ENCODE peak calls at places on chromosome 12, in nine cellular contexts. N is Calu3, I is COR-L47, Q is LoVo, P is frontal cortex, A is T-cell, R is stromal cell of bone marrow, T is NCI-H2081, L is left lung. S is an unnamed sample.

GRCh38 chr12:6426882-6427671 is 17.7 kb upstream of the CD27 start:
- DNase-seq in N (no peak), T (no peak), R (no peak), Q (no peak), L (no peak), I (no peak), A (peak), P (no peak), S (no peak)

GRCh38 chr12:53493610-53494391 is 5.5 kb downstream of the MAP3K12 start:
- DNase-seq in Q (no peak), A (no peak), T (no peak), R (no peak), P (no peak), L (no peak), N (no peak), I (no peak), S (no peak)

GRCh38 chr12:117119592-117120198 is 20.5 kb upstream of the TESC start:
- DNase-seq in N (peak), P (no peak), Q (peak), I (peak), A (no peak), T (peak), L (no peak), R (no peak), S (no peak)

GRCh38 chr12:98725481-98726247 is 80.6 kb downstream of the APAF1 start:
- DNase-seq in T (peak), I (peak), R (peak), N (peak), L (no peak), Q (peak), P (no peak), A (no peak), S (peak)

GRCh38 chr12:3748620-3749019 is 4.3 kb downstream of the CRACR2A start:
- DNase-seq in R (no peak), Q (no peak), P (no peak), I (no peak), N (no peak), T (no peak), L (no peak), A (no peak), S (no peak)

GRCh38 chr12:15756822-15757221 is 32.4 kb downstream of the EPS8 start:
- DNase-seq in A (no peak), Q (no peak), I (no peak), N (no peak), R (peak), T (no peak), L (no peak), P (no peak), S (peak)

GRCh38 chr12:26058818-26059217 is 66.0 kb downstream of the BHLHE41 start:
- DNase-seq in N (no peak), R (no peak), P (no peak), L (no peak), T (no peak), I (no peak), A (no peak), Q (no peak), S (no peak)

GRCh38 chr12:56348776-56349175 is 10.1 kb downstream of the IL23A start:
- DNase-seq in A (no peak), Q (no peak), P (no peak), T (no peak), N (no peak), L (no peak), I (no peak), R (no peak), S (no peak)

GRCh38 chr12:130338794-130339601 is 1.3 kb downstream of the PIWIL1 start:
- DNase-seq in P (no peak), N (no peak), R (no peak), T (no peak), Q (no peak), I (no peak), L (no peak), A (no peak), S (no peak)

GRCh38 chr12:69570545-69571399 is 14.5 kb upstream of the CCT2 start:
- DNase-seq in A (peak), L (no peak), R (no peak), N (peak), T (peak), I (peak), P (no peak), Q (peak), S (peak)

GRCh38 chr12:47400251-47400650 is 305.6 kb downstream of the RPAP3 start:
- DNase-seq in N (no peak), L (no peak), A (no peak), R (no peak), I (no peak), Q (no peak), P (no peak), T (no peak), S (peak)